ENCODE peak calls at places on chromosomes 2 and 18, in seven cellular contexts. One of them, this sample, is unnamed.

GRCh38 chr18:77081387-77081773 is 51.2 kb downstream of the MBP start:
- DNase-seq in lower lobe of right lung: no peak
- DNase-seq in BJ: no peak
- DNase-seq in fibroblast of pulmonary artery: peak
- DNase-seq in upper lobe of right lung: no peak
- DNase-seq in colonic mucosa: no peak
- DNase-seq in fibroblast of lung: peak
- DNase-seq in this sample: peak

GRCh38 chr2:120958623-120959366 is 223.1 kb downstream of the GLI2 start:
- DNase-seq in lower lobe of right lung: no peak
- DNase-seq in BJ: no peak
- DNase-seq in fibroblast of pulmonary artery: no peak
- DNase-seq in upper lobe of right lung: no peak
- DNase-seq in colonic mucosa: peak
- DNase-seq in fibroblast of lung: no peak
- DNase-seq in this sample: no peak

GRCh38 chr2:2456721-2457120 is 125.6 kb upstream of the MYT1L start:
- DNase-seq in lower lobe of right lung: no peak
- DNase-seq in BJ: peak
- DNase-seq in fibroblast of pulmonary artery: no peak
- DNase-seq in upper lobe of right lung: no peak
- DNase-seq in colonic mucosa: no peak
- DNase-seq in fibroblast of lung: peak
- DNase-seq in this sample: no peak

GRCh38 chr2:240868286-240869108 is at the start of gene AGXT:
- DNase-seq in lower lobe of right lung: no peak
- DNase-seq in BJ: peak
- DNase-seq in fibroblast of pulmonary artery: peak
- DNase-seq in upper lobe of right lung: no peak
- DNase-seq in colonic mucosa: peak
- DNase-seq in fibroblast of lung: peak
- DNase-seq in this sample: peak

GRCh38 chr2:47620717-47621437 is 162.1 kb upstream of the MSH6 start:
- DNase-seq in lower lobe of right lung: no peak
- DNase-seq in BJ: no peak
- DNase-seq in fibroblast of pulmonary artery: no peak
- DNase-seq in upper lobe of right lung: no peak
- DNase-seq in colonic mucosa: no peak
- DNase-seq in fibroblast of lung: no peak
- DNase-seq in this sample: no peak

GRCh38 chr2:169469952-169470572 is 9.2 kb upstream of the BBS5 start:
- DNase-seq in lower lobe of right lung: no peak
- DNase-seq in BJ: no peak
- DNase-seq in fibroblast of pulmonary artery: no peak
- DNase-seq in upper lobe of right lung: no peak
- DNase-seq in colonic mucosa: no peak
- DNase-seq in fibroblast of lung: no peak
- DNase-seq in this sample: no peak

GRCh38 chr2:152097291-152098032 is 1.4 kb downstream of the CACNB4 start:
- DNase-seq in lower lobe of right lung: no peak
- DNase-seq in BJ: no peak
- DNase-seq in fibroblast of pulmonary artery: peak
- DNase-seq in upper lobe of right lung: no peak
- DNase-seq in colonic mucosa: no peak
- DNase-seq in fibroblast of lung: peak
- DNase-seq in this sample: peak

GRCh38 chr2:151009437-151010175 is 252.1 kb downstream of the RBM43 start:
- DNase-seq in lower lobe of right lung: no peak
- DNase-seq in BJ: no peak
- DNase-seq in fibroblast of pulmonary artery: no peak
- DNase-seq in upper lobe of right lung: no peak
- DNase-seq in colonic mucosa: no peak
- DNase-seq in fibroblast of lung: no peak
- DNase-seq in this sample: no peak

GRCh38 chr2:113847144-113847543 is 42.7 kb upstream of the ACTR3 start:
- DNase-seq in lower lobe of right lung: no peak
- DNase-seq in BJ: no peak
- DNase-seq in fibroblast of pulmonary artery: no peak
- DNase-seq in upper lobe of right lung: no peak
- DNase-seq in colonic mucosa: no peak
- DNase-seq in fibroblast of lung: peak
- DNase-seq in this sample: peak

GRCh38 chr2:182649316-182649715 is 66.7 kb upstream of the DNAJC10 start:
- DNase-seq in lower lobe of right lung: no peak
- DNase-seq in BJ: no peak
- DNase-seq in fibroblast of pulmonary artery: peak
- DNase-seq in upper lobe of right lung: no peak
- DNase-seq in colonic mucosa: no peak
- DNase-seq in fibroblast of lung: peak
- DNase-seq in this sample: peak

GRCh38 chr2:84931384-84931821 is 25.9 kb downstream of the TMSB10 start:
- DNase-seq in lower lobe of right lung: no peak
- DNase-seq in BJ: no peak
- DNase-seq in fibroblast of pulmonary artery: no peak
- DNase-seq in upper lobe of right lung: no peak
- DNase-seq in colonic mucosa: no peak
- DNase-seq in fibroblast of lung: no peak
- DNase-seq in this sample: no peak

GRCh38 chr2:51387235-51387634 is 355.3 kb upstream of the NRXN1 start:
- DNase-seq in lower lobe of right lung: no peak
- DNase-seq in BJ: no peak
- DNase-seq in fibroblast of pulmonary artery: peak
- DNase-seq in upper lobe of right lung: no peak
- DNase-seq in colonic mucosa: no peak
- DNase-seq in fibroblast of lung: peak
- DNase-seq in this sample: peak

GRCh38 chr2:85745619-85746018 is 8.2 kb upstream of the ATOH8 start:
- DNase-seq in lower lobe of right lung: no peak
- DNase-seq in BJ: no peak
- DNase-seq in fibroblast of pulmonary artery: no peak
- DNase-seq in upper lobe of right lung: peak
- DNase-seq in colonic mucosa: no peak
- DNase-seq in fibroblast of lung: no peak
- DNase-seq in this sample: no peak

GRCh38 chr2:98524168-98524567 is 79.5 kb downstream of the INPP4A start:
- DNase-seq in lower lobe of right lung: no peak
- DNase-seq in BJ: no peak
- DNase-seq in fibroblast of pulmonary artery: peak
- DNase-seq in upper lobe of right lung: no peak
- DNase-seq in colonic mucosa: no peak
- DNase-seq in fibroblast of lung: no peak
- DNase-seq in this sample: peak

GRCh38 chr2:48346124-48346536 is 183.8 kb upstream of the STON1 start:
- DNase-seq in lower lobe of right lung: peak
- DNase-seq in BJ: peak
- DNase-seq in fibroblast of pulmonary artery: peak
- DNase-seq in upper lobe of right lung: no peak
- DNase-seq in colonic mucosa: peak
- DNase-seq in fibroblast of lung: peak
- DNase-seq in this sample: peak

GRCh38 chr2:217466799-217467198 is 536.0 kb downstream of the TNS1 start:
- DNase-seq in lower lobe of right lung: no peak
- DNase-seq in BJ: no peak
- DNase-seq in fibroblast of pulmonary artery: no peak
- DNase-seq in upper lobe of right lung: no peak
- DNase-seq in colonic mucosa: no peak
- DNase-seq in fibroblast of lung: no peak
- DNase-seq in this sample: peak

GRCh38 chr2:217800433-217801114 is 202.2 kb downstream of the TNS1 start:
- DNase-seq in lower lobe of right lung: no peak
- DNase-seq in BJ: no peak
- DNase-seq in fibroblast of pulmonary artery: no peak
- DNase-seq in upper lobe of right lung: no peak
- DNase-seq in colonic mucosa: no peak
- DNase-seq in fibroblast of lung: no peak
- DNase-seq in this sample: no peak

GRCh38 chr2:86636842-86637241 is 13.2 kb upstream of the RNF103 start:
- DNase-seq in lower lobe of right lung: no peak
- DNase-seq in BJ: no peak
- DNase-seq in fibroblast of pulmonary artery: no peak
- DNase-seq in upper lobe of right lung: no peak
- DNase-seq in colonic mucosa: no peak
- DNase-seq in fibroblast of lung: no peak
- DNase-seq in this sample: no peak

GRCh38 chr2:86298411-86299390 is 38.7 kb downstream of the REEP1 start:
- DNase-seq in lower lobe of right lung: no peak
- DNase-seq in BJ: no peak
- DNase-seq in fibroblast of pulmonary artery: peak
- DNase-seq in upper lobe of right lung: peak
- DNase-seq in colonic mucosa: no peak
- DNase-seq in fibroblast of lung: no peak
- DNase-seq in this sample: no peak

GRCh38 chr18:55314031-55314430 is 274.0 kb downstream of the TCF4 start:
- DNase-seq in lower lobe of right lung: no peak
- DNase-seq in BJ: no peak
- DNase-seq in fibroblast of pulmonary artery: no peak
- DNase-seq in upper lobe of right lung: no peak
- DNase-seq in colonic mucosa: no peak
- DNase-seq in fibroblast of lung: no peak
- DNase-seq in this sample: no peak

GRCh38 chr2:16105664-16106281 is 165.4 kb downstream of the MYCN start:
- DNase-seq in lower lobe of right lung: no peak
- DNase-seq in BJ: no peak
- DNase-seq in fibroblast of pulmonary artery: no peak
- DNase-seq in upper lobe of right lung: no peak
- DNase-seq in colonic mucosa: no peak
- DNase-seq in fibroblast of lung: no peak
- DNase-seq in this sample: no peak

DNA sequence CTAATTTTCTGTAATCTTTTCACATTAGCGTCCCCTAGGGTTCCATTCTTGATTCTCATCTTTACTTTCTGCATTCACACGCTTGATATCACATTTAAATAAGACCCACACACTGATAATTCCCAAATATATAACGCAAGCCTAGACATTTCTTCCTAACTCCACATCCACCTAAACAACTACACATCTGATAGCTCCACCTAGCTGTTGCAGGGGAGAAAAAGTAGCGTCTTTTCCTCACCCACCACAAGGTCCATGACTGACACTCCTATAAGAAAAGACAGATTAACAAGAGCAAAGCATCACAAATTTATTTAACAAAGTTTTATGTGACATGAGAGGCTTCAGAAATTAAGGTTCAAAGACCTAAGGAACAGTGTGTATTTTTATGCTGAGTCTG is 862.2 kb upstream of the DDX18 start:
- DNase-seq in lower lobe of right lung: no peak
- DNase-seq in BJ: no peak
- DNase-seq in fibroblast of pulmonary artery: no peak
- DNase-seq in upper lobe of right lung: no peak
- DNase-seq in colonic mucosa: peak
- DNase-seq in fibroblast of lung: no peak
- DNase-seq in this sample: no peak
- TF ChIP-seq CTCF in lower lobe of right lung: no peak
- TF ChIP-seq CTCF in BJ: no peak
- TF ChIP-seq CTCF in fibroblast of pulmonary artery: no peak
- TF ChIP-seq CTCF in upper lobe of right lung: no peak
- TF ChIP-seq CTCF in colonic mucosa: peak
- TF ChIP-seq CTCF in fibroblast of lung: no peak
- TF ChIP-seq CTCF in this sample: no peak

GRCh38 chr2:235463893-235464292 is 29.9 kb upstream of the AGAP1 start:
- DNase-seq in lower lobe of right lung: peak
- DNase-seq in BJ: no peak
- DNase-seq in fibroblast of pulmonary artery: peak
- DNase-seq in upper lobe of right lung: peak
- DNase-seq in colonic mucosa: no peak
- DNase-seq in fibroblast of lung: no peak
- DNase-seq in this sample: no peak

GRCh38 chr2:235472443-235472842 is 21.4 kb upstream of the AGAP1 start:
- DNase-seq in lower lobe of right lung: no peak
- DNase-seq in BJ: no peak
- DNase-seq in fibroblast of pulmonary artery: no peak
- DNase-seq in upper lobe of right lung: no peak
- DNase-seq in colonic mucosa: no peak
- DNase-seq in fibroblast of lung: no peak
- DNase-seq in this sample: no peak

GRCh38 chr2:235467586-235467985 is 26.3 kb upstream of the AGAP1 start:
- DNase-seq in lower lobe of right lung: no peak
- DNase-seq in BJ: no peak
- DNase-seq in fibroblast of pulmonary artery: peak
- DNase-seq in upper lobe of right lung: no peak
- DNase-seq in colonic mucosa: no peak
- DNase-seq in fibroblast of lung: peak
- DNase-seq in this sample: peak

GRCh38 chr2:235471186-235471747 is 22.6 kb upstream of the AGAP1 start:
- DNase-seq in lower lobe of right lung: no peak
- DNase-seq in BJ: no peak
- DNase-seq in fibroblast of pulmonary artery: no peak
- DNase-seq in upper lobe of right lung: no peak
- DNase-seq in colonic mucosa: no peak
- DNase-seq in fibroblast of lung: no peak
- DNase-seq in this sample: no peak

GRCh38 chr2:235468978-235469694 is 24.7 kb upstream of the AGAP1 start:
- DNase-seq in lower lobe of right lung: no peak
- DNase-seq in BJ: peak
- DNase-seq in fibroblast of pulmonary artery: peak
- DNase-seq in upper lobe of right lung: no peak
- DNase-seq in colonic mucosa: peak
- DNase-seq in fibroblast of lung: peak
- DNase-seq in this sample: peak
- H3K4me3 ChIP-seq in lower lobe of right lung: no peak
- H3K4me3 ChIP-seq in BJ: no peak
- H3K4me3 ChIP-seq in fibroblast of pulmonary artery: no peak
- H3K4me3 ChIP-seq in upper lobe of right lung: no peak
- H3K4me3 ChIP-seq in colonic mucosa: no peak
- H3K4me3 ChIP-seq in fibroblast of lung: no peak
- H3K4me3 ChIP-seq in this sample: peak

GRCh38 chr2:675460-675859 is 1.7 kb downstream of the TMEM18 start:
- DNase-seq in lower lobe of right lung: no peak
- DNase-seq in BJ: no peak
- DNase-seq in fibroblast of pulmonary artery: no peak
- DNase-seq in upper lobe of right lung: no peak
- DNase-seq in colonic mucosa: no peak
- DNase-seq in fibroblast of lung: no peak
- DNase-seq in this sample: peak

GRCh38 chr2:676647-677055 is 555 bp downstream of the TMEM18 start:
- DNase-seq in lower lobe of right lung: peak
- DNase-seq in BJ: peak
- DNase-seq in fibroblast of pulmonary artery: peak
- DNase-seq in upper lobe of right lung: peak
- DNase-seq in colonic mucosa: peak
- DNase-seq in fibroblast of lung: peak
- DNase-seq in this sample: peak

GRCh38 chr2:678964-679363 is 1.8 kb upstream of the TMEM18 start:
- DNase-seq in lower lobe of right lung: no peak
- DNase-seq in BJ: no peak
- DNase-seq in fibroblast of pulmonary artery: no peak
- DNase-seq in upper lobe of right lung: no peak
- DNase-seq in colonic mucosa: no peak
- DNase-seq in fibroblast of lung: no peak
- DNase-seq in this sample: no peak

GRCh38 chr2:675982-676646 is 1.1 kb downstream of the TMEM18 start:
- DNase-seq in lower lobe of right lung: no peak
- DNase-seq in BJ: peak
- DNase-seq in fibroblast of pulmonary artery: peak
- DNase-seq in upper lobe of right lung: peak
- DNase-seq in colonic mucosa: peak
- DNase-seq in fibroblast of lung: peak
- DNase-seq in this sample: peak

GRCh38 chr2:677056-677949 is at the start of gene TMEM18:
- DNase-seq in lower lobe of right lung: peak
- DNase-seq in BJ: peak
- DNase-seq in fibroblast of pulmonary artery: peak
- DNase-seq in upper lobe of right lung: no peak
- DNase-seq in colonic mucosa: peak
- DNase-seq in fibroblast of lung: peak
- DNase-seq in this sample: peak
- TF ChIP-seq CTCF in lower lobe of right lung: peak
- TF ChIP-seq CTCF in BJ: peak
- TF ChIP-seq CTCF in fibroblast of pulmonary artery: peak
- TF ChIP-seq CTCF in upper lobe of right lung: peak
- TF ChIP-seq CTCF in colonic mucosa: no peak
- TF ChIP-seq CTCF in fibroblast of lung: peak
- TF ChIP-seq CTCF in this sample: peak

GRCh38 chr18:22977847-22978701 is 44.9 kb downstream of the RBBP8 start:
- DNase-seq in lower lobe of right lung: no peak
- DNase-seq in BJ: peak
- DNase-seq in fibroblast of pulmonary artery: peak
- DNase-seq in upper lobe of right lung: no peak
- DNase-seq in colonic mucosa: no peak
- DNase-seq in fibroblast of lung: peak
- DNase-seq in this sample: peak
- H3K4me3 ChIP-seq in lower lobe of right lung: no peak
- H3K4me3 ChIP-seq in BJ: no peak
- H3K4me3 ChIP-seq in fibroblast of pulmonary artery: no peak
- H3K4me3 ChIP-seq in upper lobe of right lung: no peak
- H3K4me3 ChIP-seq in colonic mucosa: no peak
- H3K4me3 ChIP-seq in fibroblast of lung: no peak
- H3K4me3 ChIP-seq in this sample: no peak